ENCODE peak calls at places on chromosomes 13 and 19, in five cellular contexts. F, B, V, C and Z are unnamed samples.

GRCh38 chr13:79678100-79678499 is 197.1 kb downstream of the NDFIP2 start:
- DNase-seq in F (no peak), B (peak), V (no peak), C (no peak), Z (no peak)

GRCh38 chr13:100842136-100842535 is 167.5 kb upstream of the TMTC4 start:
- DNase-seq in F (no peak), B (no peak), V (no peak), C (no peak), Z (no peak)

GRCh38 chr19:13022111-13022858 is 27.0 kb downstream of the NFIX start:
- DNase-seq in F (no peak), B (peak), V (no peak), C (no peak), Z (no peak)

GRCh38 chr19:16628984-16629691 is 1.1 kb upstream of the MED26 start:
- DNase-seq in F (no peak), B (peak), V (peak), C (peak), Z (no peak)

GRCh38 chr19:45152504-45153338 is 8.1 kb downstream of the NKPD1 start:
- DNase-seq in F (no peak), B (no peak), V (no peak), C (peak), Z (peak)

GRCh38 chr13:105050696-105051095 is 1484.8 kb downstream of the EFNB2 start:
- DNase-seq in F (no peak), B (peak), V (no peak), C (no peak), Z (no peak)

GRCh38 chr19:53809518-53810186 is 14.5 kb downstream of the NLRP12 start:
- DNase-seq in F (no peak), B (no peak), V (no peak), C (no peak), Z (no peak)

GRCh38 chr13:87287721-87288120 is 383.4 kb upstream of the SLITRK5 start:
- DNase-seq in F (no peak), B (no peak), V (no peak), C (no peak), Z (no peak)

GRCh38 chr13:99405966-99406365 is 95.3 kb upstream of the TM9SF2 start:
- DNase-seq in F (no peak), B (no peak), V (no peak), C (no peak), Z (no peak)

GRCh38 chr13:43261018-43261417 is 237.6 kb downstream of the DNAJC15 start:
- DNase-seq in F (no peak), B (peak), V (no peak), C (no peak), Z (no peak)

GRCh38 chr13:113001251-113002140 is 32.5 kb downstream of the MCF2L start:
- DNase-seq in F (no peak), B (peak), V (no peak), C (no peak), Z (peak)

GRCh38 chr19:18674616-18675015 is 8.9 kb upstream of the CRTC1 start:
- DNase-seq in F (no peak), B (no peak), V (no peak), C (no peak), Z (no peak)

GRCh38 chr19:10593820-10594637 is 6.9 kb upstream of the AP1M2 start:
- DNase-seq in F (no peak), B (no peak), V (peak), C (peak), Z (peak)

GRCh38 chr19:20969498-20969897 is 46.4 kb downstream of the ZNF85 start:
- DNase-seq in F (no peak), B (no peak), V (no peak), C (no peak), Z (no peak)

GRCh38 chr13:113337556-113337955 is 26.4 kb downstream of the GRTP1 start:
- DNase-seq in F (no peak), B (no peak), V (no peak), C (no peak), Z (no peak)

GRCh38 chr13:85373322-85373721 is 425.9 kb downstream of the SLITRK6 start:
- DNase-seq in F (no peak), B (no peak), V (no peak), C (no peak), Z (no peak)

GRCh38 chr13:103510007-103510406 is 443.8 kb upstream of the SLC10A2 start:
- DNase-seq in F (no peak), B (no peak), V (no peak), C (no peak), Z (no peak)

GRCh38 chr13:78604782-78605611 is 1.6 kb upstream of the POU4F1 start:
- DNase-seq in F (no peak), B (no peak), V (no peak), C (no peak), Z (no peak)

GRCh38 chr13:72255908-72256307 is 388.9 kb upstream of the DACH1 start:
- DNase-seq in F (no peak), B (peak), V (no peak), C (no peak), Z (no peak)

GRCh38 chr13:24648983-24649684 is 31.1 kb upstream of the ATP12A start:
- DNase-seq in F (no peak), B (no peak), V (no peak), C (no peak), Z (no peak)

GRCh38 chr19:5205388-5205787 is 135.2 kb downstream of the PTPRS start:
- DNase-seq in F (no peak), B (no peak), V (no peak), C (no peak), Z (no peak)

GRCh38 chr13:110422913-110423688 is 116.0 kb downstream of the COL4A2 start:
- DNase-seq in F (no peak), B (no peak), V (no peak), C (no peak), Z (no peak)

GRCh38 chr13:111456452-111457230 is 136.2 kb downstream of the TEX29 start:
- DNase-seq in F (no peak), B (no peak), V (no peak), C (no peak), Z (no peak)

GRCh38 chr19:10389863-10390262 is 9.5 kb upstream of the TYK2 start:
- DNase-seq in F (no peak), B (no peak), V (no peak), C (no peak), Z (no peak)

GRCh38 chr13:111233080-111233479 is 87.4 kb upstream of the TEX29 start:
- DNase-seq in F (no peak), B (no peak), V (no peak), C (no peak), Z (no peak)

GRCh38 chr13:34044660-34045080 is 226.7 kb downstream of the RFC3 start:
- DNase-seq in F (no peak), B (peak), V (no peak), C (no peak), Z (no peak)

GRCh38 chr19:51572908-51573307 is 1.8 kb downstream of the ZNF175 start:
- DNase-seq in F (no peak), B (peak), V (no peak), C (no peak), Z (no peak)

GRCh38 chr13:31773538-31773937 is 34.2 kb downstream of the RXFP2 start:
- DNase-seq in F (no peak), B (peak), V (no peak), C (no peak), Z (no peak)

GRCh38 chr19:49718511-49718910 is 27.6 kb downstream of the CPT1C start:
- DNase-seq in F (no peak), B (peak), V (no peak), C (peak), Z (no peak)

GRCh38 chr19:55635334-55635717 is 5.5 kb upstream of the ZNF580 start:
- DNase-seq in F (no peak), B (no peak), V (no peak), C (no peak), Z (peak)

GRCh38 chr13:23453132-23453531 is 19.6 kb upstream of the SACS start:
- DNase-seq in F (no peak), B (no peak), V (no peak), C (no peak), Z (no peak)

GRCh38 chr13:66612983-66613382 is 617.2 kb downstream of the PCDH9 start:
- DNase-seq in F (no peak), B (no peak), V (no peak), C (no peak), Z (no peak)

GRCh38 chr19:46065486-46065885 is 24.7 kb upstream of the IGFL4 start:
- DNase-seq in F (no peak), B (no peak), V (no peak), C (no peak), Z (no peak)

GRCh38 chr13:35720690-35721554 is 244.4 kb upstream of the MAB21L1 start:
- DNase-seq in F (no peak), B (peak), V (no peak), C (peak), Z (no peak)

GRCh38 chr13:64723735-64724134 is 2506.4 kb downstream of the PCDH9 start:
- DNase-seq in F (no peak), B (peak), V (no peak), C (no peak), Z (no peak)

GRCh38 chr19:44010468-44010867 is 7.7 kb downstream of the ZNF230 start:
- DNase-seq in F (no peak), B (no peak), V (no peak), C (no peak), Z (no peak)

GRCh38 chr19:17718467-17718987 is 753 bp upstream of the MAP1S start:
- DNase-seq in F (no peak), B (no peak), V (no peak), C (no peak), Z (no peak)

GRCh38 chr19:48500830-48501445 is 10.7 kb downstream of the LMTK3 start:
- DNase-seq in F (no peak), B (no peak), V (no peak), C (no peak), Z (no peak)

GRCh38 chr19:48501446-48501960 is 10.1 kb downstream of the LMTK3 start:
- DNase-seq in F (no peak), B (no peak), V (no peak), C (no peak), Z (peak)

GRCh38 chr19:48501961-48502719 is 9.5 kb downstream of the LMTK3 start:
- DNase-seq in F (no peak), B (no peak), V (peak), C (no peak), Z (peak)

GRCh38 chr19:48499352-48500090 is 12.1 kb downstream of the LMTK3 start:
- DNase-seq in F (no peak), B (no peak), V (no peak), C (no peak), Z (no peak)

GRCh38 chr19:48502720-48503018 is 9.0 kb downstream of the LMTK3 start:
- DNase-seq in F (no peak), B (no peak), V (no peak), C (no peak), Z (no peak)
- H3K4me3 ChIP-seq in F (no peak), B (no peak), V (no peak), C (no peak), Z (peak)

GRCh38 chr13:40974460-40975407 is 44.4 kb downstream of the ELF1 start:
- DNase-seq in F (no peak), B (peak), V (no peak), C (no peak), Z (no peak)
- TF ChIP-seq CTCF in F (peak), B (peak), V (no peak), C (peak), Z (peak)

GRCh38 chr19:32223106-32223505 is 122.3 kb upstream of the ZNF507 start:
- DNase-seq in F (no peak), B (no peak), V (no peak), C (no peak), Z (no peak)

GRCh38 chr19:32222594-32222993 is 122.8 kb upstream of the ZNF507 start:
- DNase-seq in F (no peak), B (no peak), V (no peak), C (no peak), Z (no peak)

GRCh38 chr19:32223595-32224370 is 121.6 kb upstream of the ZNF507 start:
- DNase-seq in F (no peak), B (no peak), V (no peak), C (peak), Z (no peak)

GRCh38 chr19:32227561-32228165 is 117.7 kb upstream of the ZNF507 start:
- DNase-seq in F (no peak), B (no peak), V (no peak), C (no peak), Z (no peak)

GRCh38 chr19:32224371-32225244 is 120.8 kb upstream of the ZNF507 start:
- DNase-seq in F (no peak), B (peak), V (no peak), C (peak), Z (peak)
- H3K4me3 ChIP-seq in F (peak), B (peak), V (no peak), C (no peak), Z (peak)

GRCh38 chr19:4140237-4140711 is 13.2 kb upstream of the CREB3L3 start:
- DNase-seq in F (no peak), B (peak), V (no peak), C (no peak), Z (no peak)
- TF ChIP-seq CTCF in F (peak), B (peak), V (no peak), C (peak), Z (peak)

DNA sequence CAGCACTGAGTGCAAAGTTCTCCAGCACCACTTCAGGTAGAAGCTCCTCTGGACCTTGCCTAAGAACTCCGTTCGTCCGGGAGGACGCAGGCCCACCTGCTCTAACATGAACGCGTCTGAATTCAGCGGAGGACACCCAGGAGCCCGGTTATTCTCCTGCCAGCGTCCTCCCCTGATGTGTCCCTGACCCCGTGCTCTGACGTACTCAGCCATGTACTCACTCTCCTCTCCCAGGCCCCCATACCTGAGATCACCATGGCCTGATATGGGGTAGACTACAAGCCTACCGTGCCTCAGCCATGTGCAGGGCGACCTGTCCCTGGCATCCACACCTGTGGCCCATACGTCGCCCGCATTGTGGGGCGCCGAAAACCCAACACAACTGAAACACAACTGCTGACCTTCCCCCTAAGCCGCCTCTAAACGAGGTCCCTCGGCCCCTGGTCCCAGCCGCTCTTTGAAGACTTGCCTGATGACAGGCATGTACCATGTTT is 744 bp upstream of the ZNF584 start:
- DNase-seq in F (no peak), B (no peak), V (no peak), C (peak), Z (peak)
- H3K4me3 ChIP-seq in F (peak), B (peak), V (peak), C (peak), Z (peak)